ENCODE peak calls at places on chromosomes 3 and 15, in ten cellular contexts. X is AG04450; Y is MM.1S; B is CD4-positive, alpha-beta memory T cell; S is esophagus muscularis mucosa; J is pancreas; N is foreskin fibroblast; Q is OCI-LY7; K is mammary epithelial cell; T is H7. E is an unnamed sample.

GRCh38 chr15:91055548-91056331 is 33.3 kb upstream of the VPS33B start:
- DNase-seq in X (peak), Y (peak), B (no peak), S (no peak), J (peak), N (peak), Q (peak), K (peak), T (peak), E (peak)

GRCh38 chr15:31173790-31174450 is 72.4 kb upstream of the TRPM1 start:
- DNase-seq in X (no peak), Y (no peak), B (no peak), S (peak), J (no peak), N (no peak), Q (no peak), K (no peak), T (no peak), E (no peak)

GRCh38 chr3:157573281-157573680 is 70.1 kb upstream of the VEPH1 start:
- DNase-seq in X (no peak), Y (no peak), B (no peak), S (peak), J (no peak), N (peak), Q (no peak), K (no peak), T (no peak), E (no peak)

GRCh38 chr3:14634763-14635400 is 16.7 kb upstream of the CCDC174 start:
- DNase-seq in X (no peak), Y (no peak), B (no peak), S (no peak), J (no peak), N (peak), Q (no peak), K (peak), T (no peak), E (no peak)

GRCh38 chr3:124935794-124936542 is 1.4 kb upstream of the MUC13 start:
- DNase-seq in X (no peak), Y (no peak), B (no peak), S (no peak), J (no peak), N (no peak), Q (no peak), K (no peak), T (no peak), E (no peak)

GRCh38 chr15:63110428-63111026 is 11.1 kb upstream of the LACTB start:
- DNase-seq in X (no peak), Y (no peak), B (no peak), S (peak), J (no peak), N (no peak), Q (no peak), K (no peak), T (no peak), E (no peak)

GRCh38 chr3:51371943-51372557 is 13.0 kb upstream of the MANF start:
- DNase-seq in X (peak), Y (peak), B (no peak), S (no peak), J (no peak), N (peak), Q (peak), K (peak), T (peak), E (peak)

GRCh38 chr3:5630396-5630795 is 442.9 kb downstream of the EDEM1 start:
- DNase-seq in X (no peak), Y (no peak), B (no peak), S (no peak), J (no peak), N (no peak), Q (no peak), K (no peak), T (no peak), E (peak)

GRCh38 chr3:166005126-166005525 is 167.9 kb upstream of the BCHE start:
- DNase-seq in X (no peak), Y (no peak), B (no peak), S (no peak), J (no peak), N (no peak), Q (no peak), K (peak), T (no peak), E (no peak)

GRCh38 chr15:62569460-62570404 is 404.6 kb upstream of the C2CD4B start:
- DNase-seq in X (peak), Y (no peak), B (no peak), S (no peak), J (peak), N (peak), Q (no peak), K (peak), T (no peak), E (peak)

GRCh38 chr3:188796122-188796631 is 375.6 kb upstream of the TPRG1 start:
- DNase-seq in X (peak), Y (peak), B (no peak), S (no peak), J (no peak), N (peak), Q (peak), K (peak), T (no peak), E (no peak)

GRCh38 chr3:192364296-192364695 is 363.0 kb downstream of the FGF12 start:
- DNase-seq in X (no peak), Y (no peak), B (no peak), S (no peak), J (no peak), N (no peak), Q (no peak), K (no peak), T (no peak), E (no peak)

GRCh38 chr3:158918008-158918407 is 116.2 kb downstream of the MFSD1 start:
- DNase-seq in X (no peak), Y (peak), B (no peak), S (peak), J (no peak), N (peak), Q (peak), K (peak), T (peak), E (peak)

GRCh38 chr3:47273564-47273963 is 9.0 kb downstream of the KIF9 start:
- DNase-seq in X (no peak), Y (no peak), B (no peak), S (no peak), J (no peak), N (no peak), Q (no peak), K (no peak), T (peak), E (no peak)

GRCh38 chr15:89379818-89380217 is 45.2 kb upstream of the POLG start:
- DNase-seq in X (no peak), Y (no peak), B (no peak), S (no peak), J (no peak), N (no peak), Q (no peak), K (peak), T (no peak), E (no peak)

GRCh38 chr15:51051776-51052175 is 42.9 kb downstream of the TNFAIP8L3 start:
- DNase-seq in X (no peak), Y (no peak), B (no peak), S (peak), J (no peak), N (no peak), Q (no peak), K (peak), T (no peak), E (no peak)

GRCh38 chr3:70744536-70744935 is 432.1 kb upstream of the MDFIC2 start:
- DNase-seq in X (no peak), Y (no peak), B (no peak), S (no peak), J (no peak), N (no peak), Q (no peak), K (no peak), T (no peak), E (no peak)

GRCh38 chr3:98722389-98722788 is 40.8 kb upstream of the ST3GAL6 start:
- DNase-seq in X (no peak), Y (no peak), B (no peak), S (no peak), J (no peak), N (no peak), Q (no peak), K (no peak), T (peak), E (no peak)

GRCh38 chr15:78265137-78265460 is 737 bp downstream of the DNAJA4 start:
- DNase-seq in X (no peak), Y (no peak), B (no peak), S (no peak), J (no peak), N (no peak), Q (no peak), K (no peak), T (no peak), E (no peak)
- H3K4me3 ChIP-seq in X (peak), Y (peak), B (peak), S (peak), J (peak), N (peak), Q (no peak), K (no peak), T (peak), E (no peak)

DNA sequence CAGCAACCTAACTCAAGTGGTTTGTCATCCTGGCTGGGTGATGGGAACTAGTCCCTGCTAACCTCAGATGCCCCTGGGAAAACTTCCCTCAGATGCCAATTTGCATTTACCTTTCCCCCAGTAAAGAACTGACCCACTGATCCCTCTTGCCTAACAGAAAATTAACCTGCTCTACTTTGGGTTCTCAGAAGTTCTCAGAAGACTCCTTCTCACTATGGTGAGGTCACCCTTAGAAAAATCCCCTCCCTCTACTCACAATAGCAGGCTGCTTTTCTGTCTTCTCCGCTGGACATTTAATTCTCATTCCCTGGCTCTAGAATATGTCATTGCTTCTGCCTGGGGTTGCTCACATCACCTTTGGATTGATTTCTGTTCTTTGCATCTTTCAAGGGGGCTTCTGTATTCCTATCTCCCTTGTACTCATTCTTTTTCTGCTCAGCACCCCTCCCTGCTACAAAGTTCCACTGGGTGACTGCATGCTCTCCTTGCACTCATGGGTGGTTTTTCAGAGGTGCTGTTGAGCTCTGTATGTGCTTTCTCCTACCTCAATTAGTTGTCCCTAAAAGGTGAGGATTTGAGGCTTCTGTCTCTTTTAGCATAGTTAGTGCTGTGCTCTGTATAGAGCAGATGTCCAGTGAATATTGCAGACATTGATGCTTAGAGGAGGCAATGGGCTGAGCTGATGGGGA is 869 bp downstream of the PLA1A start:
- DNase-seq in X (no peak), Y (no peak), B (no peak), S (no peak), J (no peak), N (no peak), Q (no peak), K (no peak), T (no peak), E (no peak)
- H3K4me3 ChIP-seq in X (no peak), Y (no peak), B (no peak), S (no peak), J (no peak), N (no peak), Q (no peak), K (no peak), T (no peak), E (no peak)

DNA sequence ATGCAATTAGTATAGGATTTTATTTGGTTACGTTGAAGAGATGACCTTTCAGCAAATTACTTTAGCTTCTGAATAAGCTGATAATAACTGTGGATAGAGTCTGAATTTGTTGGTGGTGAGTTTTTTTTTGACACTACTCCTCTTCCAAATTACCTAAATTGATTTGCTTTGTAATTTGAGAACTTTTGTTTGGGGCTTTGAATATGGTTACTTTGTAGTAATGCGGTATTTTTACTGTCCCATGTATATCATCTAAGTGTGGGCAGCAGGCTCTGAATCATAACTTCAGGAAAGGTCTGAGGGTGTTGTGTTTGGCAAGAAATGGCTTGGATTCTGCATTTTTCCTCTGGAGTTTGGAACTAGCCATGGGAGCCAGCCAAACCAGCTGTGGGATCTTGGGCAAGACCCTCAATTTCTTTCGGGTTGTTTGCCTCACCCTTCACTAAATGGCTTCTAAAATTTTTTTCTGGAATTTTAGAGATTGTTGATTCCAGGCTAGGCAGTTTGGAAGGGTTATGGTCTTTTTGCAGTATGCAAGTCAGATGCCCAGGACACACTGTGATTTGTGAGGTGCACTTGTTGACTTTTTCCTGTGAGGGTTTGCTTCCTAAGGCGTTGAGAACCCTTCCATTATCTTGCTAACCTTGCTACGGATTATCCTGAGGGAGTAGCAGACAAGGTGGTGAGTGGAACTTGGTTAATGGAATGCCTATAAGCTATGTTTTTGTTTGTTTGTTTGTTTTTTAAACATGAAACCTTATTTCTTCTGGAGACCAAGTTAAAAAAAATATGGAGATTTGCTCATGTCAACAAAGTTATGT is 10.4 kb downstream of the PTPRG start:
- DNase-seq in X (peak), Y (no peak), B (no peak), S (peak), J (no peak), N (peak), Q (no peak), K (no peak), T (no peak), E (no peak)
- H3K4me3 ChIP-seq in X (no peak), Y (no peak), B (no peak), S (no peak), J (no peak), N (no peak), Q (no peak), K (no peak), T (no peak), E (no peak)

DNA sequence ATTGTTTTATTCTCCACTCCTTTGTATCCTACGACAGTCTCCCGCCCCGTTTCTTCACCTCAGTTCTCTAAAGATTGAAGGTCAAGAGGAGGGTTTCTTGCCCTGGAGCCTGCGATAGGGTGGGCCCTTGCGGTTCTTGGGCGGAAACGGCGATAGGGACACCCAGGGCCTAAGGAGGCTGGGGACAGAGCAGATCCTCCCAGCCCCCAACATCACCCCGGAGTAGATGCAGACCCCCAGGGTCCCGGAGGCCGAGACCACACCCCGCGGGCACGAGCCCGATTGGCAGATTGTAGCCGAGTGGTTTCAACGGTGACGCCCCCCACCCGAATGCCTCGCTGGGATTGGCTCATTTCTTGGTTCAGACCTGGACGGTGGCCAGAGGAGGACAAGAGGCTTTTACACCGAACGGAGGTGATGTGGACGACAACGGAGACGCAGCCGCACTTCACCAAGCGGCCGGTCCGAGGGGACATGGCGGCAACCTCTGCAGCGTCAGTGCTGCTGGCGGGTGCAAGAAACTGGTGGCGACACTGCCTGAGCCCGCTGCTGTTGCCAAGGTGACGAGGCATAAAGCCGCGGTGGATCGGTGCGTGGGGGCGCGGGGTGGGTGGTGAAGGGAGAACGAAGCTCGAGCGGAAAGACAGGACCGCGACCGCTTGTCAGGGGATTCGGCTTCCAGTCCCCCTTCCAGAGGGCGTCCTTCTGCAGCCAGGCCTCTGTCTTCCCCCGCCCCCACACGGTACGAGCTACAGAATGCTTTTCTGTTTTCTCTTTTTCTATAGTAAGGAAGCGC is 19.0 kb upstream of the MCF2L2 start:
- DNase-seq in X (peak), Y (peak), B (peak), S (peak), J (peak), N (peak), Q (peak), K (peak), T (peak), E (peak)
- H3K4me3 ChIP-seq in X (peak), Y (peak), B (peak), S (peak), J (peak), N (peak), Q (peak), K (peak), T (peak), E (peak)

GRCh38 chr15:82530606-82531379 is 9.5 kb downstream of the RPS17 start:
- DNase-seq in X (no peak), Y (peak), B (peak), S (no peak), J (peak), N (no peak), Q (peak), K (peak), T (peak), E (no peak)
- H3K4me3 ChIP-seq in X (no peak), Y (peak), B (peak), S (no peak), J (no peak), N (no peak), Q (no peak), K (no peak), T (peak), E (peak)

GRCh38 chr15:39472661-39473657 is 107.9 kb upstream of the THBS1 start:
- DNase-seq in X (peak), Y (no peak), B (no peak), S (peak), J (peak), N (peak), Q (no peak), K (no peak), T (no peak), E (no peak)
- H3K4me3 ChIP-seq in X (no peak), Y (no peak), B (no peak), S (no peak), J (no peak), N (no peak), Q (no peak), K (no peak), T (no peak), E (no peak)

GRCh38 chr3:127822166-127822835 is at the start of gene MGLL:
- DNase-seq in X (no peak), Y (no peak), B (no peak), S (no peak), J (no peak), N (no peak), Q (no peak), K (peak), T (peak), E (no peak)

GRCh38 chr3:127820221-127820870 is 2.0 kb downstream of the MGLL start:
- DNase-seq in X (no peak), Y (no peak), B (no peak), S (no peak), J (no peak), N (peak), Q (no peak), K (no peak), T (peak), E (no peak)

GRCh38 chr3:127819656-127820055 is 2.7 kb downstream of the MGLL start:
- DNase-seq in X (no peak), Y (no peak), B (no peak), S (no peak), J (no peak), N (no peak), Q (no peak), K (no peak), T (no peak), E (no peak)

GRCh38 chr3:127822836-127823589 is 698 bp upstream of the MGLL start:
- DNase-seq in X (no peak), Y (no peak), B (no peak), S (no peak), J (no peak), N (no peak), Q (no peak), K (peak), T (peak), E (no peak)

GRCh38 chr3:127820871-127821853 is 1.2 kb downstream of the MGLL start:
- DNase-seq in X (no peak), Y (no peak), B (no peak), S (no peak), J (no peak), N (no peak), Q (no peak), K (no peak), T (no peak), E (no peak)
- H3K4me3 ChIP-seq in X (peak), Y (no peak), B (no peak), S (peak), J (no peak), N (peak), Q (no peak), K (no peak), T (no peak), E (no peak)